ENCODE peak calls at places on chromosomes 13 and 19, in nine cellular contexts. One of them, this sample, is unnamed.

GRCh38 chr13:64551755-64552154 is 2678.4 kb downstream of the PCDH9 start:
- DNase-seq in neural progenitor cell: no peak
- DNase-seq in AG10803: peak; percentile 90
- DNase-seq in NCI-H524: peak; percentile 53
- DNase-seq in RCC 7860: peak; percentile 18
- DNase-seq in NCI-H1105: no peak
- DNase-seq in choroid plexus epithelial cell: peak; percentile 73
- DNase-seq in stimulated activated CD4-positive, alpha-beta T cell treated with anti-CD3 and anti-CD28 coated beads, Interleukin-1b, Interleukin-23, amount 100 ng/mL, for 24 hours: no peak
- DNase-seq in stimulated activated naive CD4-positive, alpha-beta T cell treated with Interleukin-2 at 50 U/mL for 16 hours: no peak
- DNase-seq in this sample: no peak

GRCh38 chr13:112054616-112055015 is 12.3 kb upstream of the SOX1 start:
- DNase-seq in neural progenitor cell: no peak
- DNase-seq in AG10803: no peak
- DNase-seq in NCI-H524: no peak
- DNase-seq in RCC 7860: no peak
- DNase-seq in NCI-H1105: no peak
- DNase-seq in choroid plexus epithelial cell: no peak
- DNase-seq in stimulated activated CD4-positive, alpha-beta T cell treated with anti-CD3 and anti-CD28 coated beads, Interleukin-1b, Interleukin-23, amount 100 ng/mL, for 24 hours: no peak
- DNase-seq in stimulated activated naive CD4-positive, alpha-beta T cell treated with Interleukin-2 at 50 U/mL for 16 hours: no peak
- DNase-seq in this sample: no peak

GRCh38 chr13:28412981-28413380 is 81.9 kb downstream of the FLT1 start:
- DNase-seq in neural progenitor cell: no peak
- DNase-seq in AG10803: no peak
- DNase-seq in NCI-H524: no peak
- DNase-seq in RCC 7860: no peak
- DNase-seq in NCI-H1105: no peak
- DNase-seq in choroid plexus epithelial cell: no peak
- DNase-seq in stimulated activated CD4-positive, alpha-beta T cell treated with anti-CD3 and anti-CD28 coated beads, Interleukin-1b, Interleukin-23, amount 100 ng/mL, for 24 hours: no peak
- DNase-seq in stimulated activated naive CD4-positive, alpha-beta T cell treated with Interleukin-2 at 50 U/mL for 16 hours: no peak
- DNase-seq in this sample: no peak

GRCh38 chr13:87851395-87851794 is 180.2 kb downstream of the SLITRK5 start:
- DNase-seq in neural progenitor cell: no peak
- DNase-seq in AG10803: no peak
- DNase-seq in NCI-H524: no peak
- DNase-seq in RCC 7860: no peak
- DNase-seq in NCI-H1105: no peak
- DNase-seq in choroid plexus epithelial cell: no peak
- DNase-seq in stimulated activated CD4-positive, alpha-beta T cell treated with anti-CD3 and anti-CD28 coated beads, Interleukin-1b, Interleukin-23, amount 100 ng/mL, for 24 hours: no peak
- DNase-seq in stimulated activated naive CD4-positive, alpha-beta T cell treated with Interleukin-2 at 50 U/mL for 16 hours: no peak
- DNase-seq in this sample: no peak

GRCh38 chr19:38648789-38649304 is 1.4 kb downstream of the ACTN4 start:
- DNase-seq in neural progenitor cell: peak; percentile 40
- DNase-seq in AG10803: no peak
- DNase-seq in NCI-H524: no peak
- DNase-seq in RCC 7860: no peak
- DNase-seq in NCI-H1105: no peak
- DNase-seq in choroid plexus epithelial cell: no peak
- DNase-seq in stimulated activated CD4-positive, alpha-beta T cell treated with anti-CD3 and anti-CD28 coated beads, Interleukin-1b, Interleukin-23, amount 100 ng/mL, for 24 hours: no peak
- DNase-seq in stimulated activated naive CD4-positive, alpha-beta T cell treated with Interleukin-2 at 50 U/mL for 16 hours: no peak
- DNase-seq in this sample: peak; percentile 26

GRCh38 chr19:16506961-16507360 is 10.8 kb downstream of the C19orf44 start:
- DNase-seq in neural progenitor cell: no peak
- DNase-seq in AG10803: peak; percentile 26
- DNase-seq in NCI-H524: no peak
- DNase-seq in RCC 7860: no peak
- DNase-seq in NCI-H1105: no peak
- DNase-seq in choroid plexus epithelial cell: no peak
- DNase-seq in stimulated activated CD4-positive, alpha-beta T cell treated with anti-CD3 and anti-CD28 coated beads, Interleukin-1b, Interleukin-23, amount 100 ng/mL, for 24 hours: no peak
- DNase-seq in stimulated activated naive CD4-positive, alpha-beta T cell treated with Interleukin-2 at 50 U/mL for 16 hours: no peak
- DNase-seq in this sample: no peak

GRCh38 chr13:44493213-44493812 is 82.8 kb downstream of the TSC22D1 start:
- DNase-seq in neural progenitor cell: peak; percentile 7
- DNase-seq in AG10803: no peak
- DNase-seq in NCI-H524: no peak
- DNase-seq in RCC 7860: no peak
- DNase-seq in NCI-H1105: no peak
- DNase-seq in choroid plexus epithelial cell: no peak
- DNase-seq in stimulated activated CD4-positive, alpha-beta T cell treated with anti-CD3 and anti-CD28 coated beads, Interleukin-1b, Interleukin-23, amount 100 ng/mL, for 24 hours: no peak
- DNase-seq in stimulated activated naive CD4-positive, alpha-beta T cell treated with Interleukin-2 at 50 U/mL for 16 hours: no peak
- DNase-seq in this sample: no peak

GRCh38 chr13:44425815-44426078 is 52.1 kb downstream of the SERP2 start:
- DNase-seq in neural progenitor cell: no peak
- DNase-seq in AG10803: no peak
- DNase-seq in NCI-H524: no peak
- DNase-seq in RCC 7860: no peak
- DNase-seq in NCI-H1105: no peak
- DNase-seq in choroid plexus epithelial cell: no peak
- DNase-seq in stimulated activated CD4-positive, alpha-beta T cell treated with anti-CD3 and anti-CD28 coated beads, Interleukin-1b, Interleukin-23, amount 100 ng/mL, for 24 hours: no peak
- DNase-seq in stimulated activated naive CD4-positive, alpha-beta T cell treated with Interleukin-2 at 50 U/mL for 16 hours: no peak
- DNase-seq in this sample: no peak

GRCh38 chr19:28199323-28199722 is 1013.6 kb downstream of the UQCRFS1 start:
- DNase-seq in neural progenitor cell: no peak
- DNase-seq in AG10803: no peak
- DNase-seq in NCI-H524: no peak
- DNase-seq in RCC 7860: no peak
- DNase-seq in NCI-H1105: no peak
- DNase-seq in choroid plexus epithelial cell: no peak
- DNase-seq in stimulated activated CD4-positive, alpha-beta T cell treated with anti-CD3 and anti-CD28 coated beads, Interleukin-1b, Interleukin-23, amount 100 ng/mL, for 24 hours: no peak
- DNase-seq in stimulated activated naive CD4-positive, alpha-beta T cell treated with Interleukin-2 at 50 U/mL for 16 hours: no peak
- DNase-seq in this sample: no peak

GRCh38 chr13:25690582-25690981 is 318.8 kb downstream of the ATP8A2 start:
- DNase-seq in neural progenitor cell: no peak
- DNase-seq in AG10803: no peak
- DNase-seq in NCI-H524: no peak
- DNase-seq in RCC 7860: no peak
- DNase-seq in NCI-H1105: no peak
- DNase-seq in choroid plexus epithelial cell: no peak
- DNase-seq in stimulated activated CD4-positive, alpha-beta T cell treated with anti-CD3 and anti-CD28 coated beads, Interleukin-1b, Interleukin-23, amount 100 ng/mL, for 24 hours: no peak
- DNase-seq in stimulated activated naive CD4-positive, alpha-beta T cell treated with Interleukin-2 at 50 U/mL for 16 hours: no peak
- DNase-seq in this sample: no peak

GRCh38 chr19:4713384-4713951 is 10.2 kb downstream of the DPP9 start:
- DNase-seq in neural progenitor cell: no peak
- DNase-seq in AG10803: peak; percentile 95
- DNase-seq in NCI-H524: no peak
- DNase-seq in RCC 7860: peak; percentile 97
- DNase-seq in NCI-H1105: no peak
- DNase-seq in choroid plexus epithelial cell: peak; percentile 95
- DNase-seq in stimulated activated CD4-positive, alpha-beta T cell treated with anti-CD3 and anti-CD28 coated beads, Interleukin-1b, Interleukin-23, amount 100 ng/mL, for 24 hours: no peak
- DNase-seq in stimulated activated naive CD4-positive, alpha-beta T cell treated with Interleukin-2 at 50 U/mL for 16 hours: no peak
- DNase-seq in this sample: no peak

GRCh38 chr13:64234255-64234654 is 2818.6 kb upstream of the PCDH20 start:
- DNase-seq in neural progenitor cell: no peak
- DNase-seq in AG10803: peak; percentile 63
- DNase-seq in NCI-H524: no peak
- DNase-seq in RCC 7860: no peak
- DNase-seq in NCI-H1105: no peak
- DNase-seq in choroid plexus epithelial cell: peak; percentile 70
- DNase-seq in stimulated activated CD4-positive, alpha-beta T cell treated with anti-CD3 and anti-CD28 coated beads, Interleukin-1b, Interleukin-23, amount 100 ng/mL, for 24 hours: no peak
- DNase-seq in stimulated activated naive CD4-positive, alpha-beta T cell treated with Interleukin-2 at 50 U/mL for 16 hours: no peak
- DNase-seq in this sample: no peak

GRCh38 chr19:47021536-47022139 is 2.0 kb downstream of the NPAS1 start:
- DNase-seq in neural progenitor cell: peak; percentile 69
- DNase-seq in AG10803: peak; percentile 11
- DNase-seq in NCI-H524: no peak
- DNase-seq in RCC 7860: no peak
- DNase-seq in NCI-H1105: no peak
- DNase-seq in choroid plexus epithelial cell: no peak
- DNase-seq in stimulated activated CD4-positive, alpha-beta T cell treated with anti-CD3 and anti-CD28 coated beads, Interleukin-1b, Interleukin-23, amount 100 ng/mL, for 24 hours: no peak
- DNase-seq in stimulated activated naive CD4-positive, alpha-beta T cell treated with Interleukin-2 at 50 U/mL for 16 hours: no peak
- DNase-seq in this sample: peak; percentile 39

GRCh38 chr13:28497143-28497876 is 2.4 kb upstream of the FLT1 start:
- DNase-seq in neural progenitor cell: no peak
- DNase-seq in AG10803: no peak
- DNase-seq in NCI-H524: no peak
- DNase-seq in RCC 7860: no peak
- DNase-seq in NCI-H1105: no peak
- DNase-seq in choroid plexus epithelial cell: no peak
- DNase-seq in stimulated activated CD4-positive, alpha-beta T cell treated with anti-CD3 and anti-CD28 coated beads, Interleukin-1b, Interleukin-23, amount 100 ng/mL, for 24 hours: no peak
- DNase-seq in stimulated activated naive CD4-positive, alpha-beta T cell treated with Interleukin-2 at 50 U/mL for 16 hours: no peak
- DNase-seq in this sample: no peak

GRCh38 chr13:53622431-53622830 is 593.8 kb downstream of the OLFM4 start:
- DNase-seq in neural progenitor cell: no peak
- DNase-seq in AG10803: no peak
- DNase-seq in NCI-H524: no peak
- DNase-seq in RCC 7860: no peak
- DNase-seq in NCI-H1105: no peak
- DNase-seq in choroid plexus epithelial cell: no peak
- DNase-seq in stimulated activated CD4-positive, alpha-beta T cell treated with anti-CD3 and anti-CD28 coated beads, Interleukin-1b, Interleukin-23, amount 100 ng/mL, for 24 hours: no peak
- DNase-seq in stimulated activated naive CD4-positive, alpha-beta T cell treated with Interleukin-2 at 50 U/mL for 16 hours: no peak
- DNase-seq in this sample: no peak

GRCh38 chr13:111623743-111624505 is 303.5 kb downstream of the TEX29 start:
- DNase-seq in neural progenitor cell: no peak
- DNase-seq in AG10803: no peak
- DNase-seq in NCI-H524: no peak
- DNase-seq in RCC 7860: no peak
- DNase-seq in NCI-H1105: no peak
- DNase-seq in choroid plexus epithelial cell: no peak
- DNase-seq in stimulated activated CD4-positive, alpha-beta T cell treated with anti-CD3 and anti-CD28 coated beads, Interleukin-1b, Interleukin-23, amount 100 ng/mL, for 24 hours: no peak
- DNase-seq in stimulated activated naive CD4-positive, alpha-beta T cell treated with Interleukin-2 at 50 U/mL for 16 hours: no peak
- DNase-seq in this sample: no peak

GRCh38 chr19:45668342-45668871 is 386 bp downstream of the GIPR start:
- DNase-seq in neural progenitor cell: no peak
- DNase-seq in AG10803: no peak
- DNase-seq in NCI-H524: no peak
- DNase-seq in RCC 7860: no peak
- DNase-seq in NCI-H1105: no peak
- DNase-seq in choroid plexus epithelial cell: no peak
- DNase-seq in stimulated activated CD4-positive, alpha-beta T cell treated with anti-CD3 and anti-CD28 coated beads, Interleukin-1b, Interleukin-23, amount 100 ng/mL, for 24 hours: no peak
- DNase-seq in stimulated activated naive CD4-positive, alpha-beta T cell treated with Interleukin-2 at 50 U/mL for 16 hours: peak; percentile 29
- DNase-seq in this sample: no peak

This sample was measured in retina.